ENCODE peak calls at places on chromosome 4, in five cellular contexts. K is astrocyte, J is psoas muscle, F is NT2/D1, M is GM23338. I is an unnamed sample.

GRCh38 chr4:107718351-107718965 is 1.6 kb downstream of the PAPSS1 start:
- DNase-seq in K (peak; percentile 38), F (no peak), M (no peak), J (no peak), I (no peak)

GRCh38 chr4:84691170-84691691 is 108.3 kb downstream of the CDS1 start:
- DNase-seq in F (no peak), M (peak; percentile 16), J (no peak), K (peak; percentile 97), I (no peak)

GRCh38 chr4:103201724-103202123 is 3.6 kb upstream of the CENPE start:
- DNase-seq in F (no peak), J (no peak), M (peak; percentile 4), K (no peak), I (no peak)

GRCh38 chr4:30821891-30822612 is 101.9 kb downstream of the PCDH7 start:
- DNase-seq in F (no peak), J (no peak), K (peak; percentile 95), M (peak; percentile 39), I (no peak)

GRCh38 chr4:112099701-112100289 is 45.5 kb upstream of the FAM241A start:
- DNase-seq in M (peak; percentile 68), F (no peak), J (no peak), K (peak; percentile 39), I (no peak)

GRCh38 chr4:8328866-8329559 is 59.5 kb downstream of the HTRA3 start:
- DNase-seq in M (no peak), J (peak; percentile 43), K (no peak), F (no peak), I (peak; percentile 53)

GRCh38 chr4:29553842-29554241 is 1166.3 kb upstream of the PCDH7 start:
- DNase-seq in F (no peak), K (peak; percentile 12), M (no peak), J (no peak), I (no peak)

GRCh38 chr4:21744046-21744445 is 204.5 kb downstream of the KCNIP4 start:
- DNase-seq in M (no peak), F (no peak), K (no peak), J (no peak), I (no peak)

GRCh38 chr4:102623622-102624021 is 122.5 kb downstream of the NFKB1 start:
- DNase-seq in F (no peak), J (no peak), K (peak; percentile 61), M (peak; percentile 57), I (no peak)

GRCh38 chr4:186859420-186859819 is 135.8 kb upstream of the FAT1 start:
- DNase-seq in M (peak; percentile 23), J (no peak), K (no peak), F (no peak), I (no peak)

GRCh38 chr4:128286474-128287158 is 997 bp downstream of the PGRMC2 start:
- DNase-seq in K (peak; percentile 36), M (peak; percentile 46), J (no peak), F (no peak), I (no peak)

GRCh38 chr4:124455671-124456070 is 256.9 kb downstream of the ANKRD50 start:
- DNase-seq in K (no peak), F (no peak), J (no peak), M (no peak), I (no peak)

GRCh38 chr4:6749340-6750171 is 33.0 kb upstream of the KIAA0232 start:
- DNase-seq in M (no peak), J (peak; percentile 82), F (no peak), K (peak; percentile 33), I (peak; percentile 75)

GRCh38 chr4:41156574-41156973 is 57.8 kb downstream of the APBB2 start:
- DNase-seq in F (no peak), J (no peak), M (no peak), K (peak; percentile 75), I (no peak)

GRCh38 chr4:117085185-117085701 is at the start of gene TRAM1L1:
- DNase-seq in K (peak; percentile 59), F (peak; percentile 15), J (peak; percentile 73), M (peak; percentile 90), I (peak; percentile 72)

GRCh38 chr4:176841730-176842129 is 49.0 kb upstream of the VEGFC start:
- DNase-seq in F (no peak), M (no peak), K (peak; percentile 90), J (no peak), I (no peak)

GRCh38 chr4:55080174-55080865 is 45.1 kb downstream of the KDR start:
- DNase-seq in J (no peak), F (no peak), M (no peak), K (peak; percentile 32), I (no peak)

GRCh38 chr4:88763075-88763474 is 65.4 kb upstream of the NAP1L5 start:
- DNase-seq in J (no peak), M (no peak), K (no peak), F (no peak), I (no peak)

GRCh38 chr4:177673980-177674504 is 231.8 kb upstream of the AGA start:
- DNase-seq in K (no peak), J (no peak), F (no peak), M (peak; percentile 10), I (no peak)

GRCh38 chr4:67713531-67714247 is 12.7 kb upstream of the UBA6 start:
- DNase-seq in M (no peak), F (no peak), K (peak; percentile 45), J (no peak), I (no peak)

GRCh38 chr4:64539234-64539849 is 130.1 kb upstream of the TECRL start:
- DNase-seq in M (peak; percentile 78), K (peak; percentile 31), J (no peak), F (peak; percentile 32), I (no peak)

GRCh38 chr4:11228575-11228974 is 200.1 kb downstream of the HS3ST1 start:
- DNase-seq in F (no peak), K (no peak), M (no peak), J (no peak), I (no peak)

GRCh38 chr4:176393306-176394013 is 73.7 kb downstream of the SPCS3 start:
- DNase-seq in F (no peak), M (peak; percentile 3), K (no peak), J (no peak), I (no peak)

GRCh38 chr4:42501624-42502401 is 104.5 kb downstream of the SHISA3 start:
- DNase-seq in F (peak; percentile 25), K (no peak), M (peak; percentile 39), J (no peak), I (no peak)

GRCh38 chr4:53365121-53365485 is 758 bp downstream of the SCFD2 start:
- DNase-seq in F (no peak), K (no peak), J (no peak), M (peak; percentile 19), I (no peak)

GRCh38 chr4:48746608-48747374 is 33.3 kb downstream of the FRYL start:
- DNase-seq in F (no peak), K (no peak), J (no peak), M (no peak), I (no peak)

GRCh38 chr4:110641218-110641617 is 18.3 kb upstream of the PITX2 start:
- DNase-seq in J (no peak), M (peak; percentile 71), F (no peak), K (no peak), I (no peak)

GRCh38 chr4:168633071-168633470 is 136.2 kb downstream of the PALLD start:
- DNase-seq in F (no peak), K (no peak), M (no peak), J (no peak), I (no peak)

GRCh38 chr4:32147446-32148064 is 1427.4 kb downstream of the PCDH7 start:
- DNase-seq in K (no peak), F (no peak), J (no peak), M (no peak), I (no peak)

GRCh38 chr4:153112071-153112460 is 92.2 kb upstream of the TRIM2 start:
- DNase-seq in F (no peak), K (no peak), J (no peak), M (no peak), I (no peak)

GRCh38 chr4:88159137-88159725 is 792 bp upstream of the ABCG2 start:
- DNase-seq in J (no peak), F (no peak), K (no peak), M (peak; percentile 71), I (no peak)

DNA sequence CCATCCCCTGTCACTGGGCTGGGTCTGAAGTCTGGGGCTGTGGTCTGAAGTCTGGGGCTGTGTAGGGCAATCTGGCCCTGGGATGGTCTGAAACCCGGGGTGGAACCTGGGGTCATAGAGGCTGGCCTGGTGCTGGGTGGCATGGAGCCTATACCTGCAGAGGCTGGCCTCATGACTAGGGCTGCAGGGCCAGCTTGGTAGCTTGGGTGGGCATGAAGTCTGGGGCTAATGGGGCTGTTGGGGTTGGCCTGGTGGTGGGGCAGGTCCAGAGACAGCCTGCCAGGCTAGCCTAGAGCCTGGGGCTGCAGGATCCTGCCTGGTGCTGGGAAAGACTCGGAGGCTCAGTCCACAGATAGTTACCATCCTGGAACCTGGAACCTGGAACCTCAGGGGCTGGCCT is 37.0 kb downstream of the GALNT7 start:
- DNase-seq in K (no peak), F (no peak), M (no peak), J (no peak), I (no peak)
- H3K36me3 ChIP-seq in K (no peaks in the 10 kb centered on the region), F (peaks cover 8% of the 10 kb centered on the region), M (no peaks in the 10 kb centered on the region), J (no peaks in the 10 kb centered on the region), I (no peaks in the 10 kb centered on the region)

DNA sequence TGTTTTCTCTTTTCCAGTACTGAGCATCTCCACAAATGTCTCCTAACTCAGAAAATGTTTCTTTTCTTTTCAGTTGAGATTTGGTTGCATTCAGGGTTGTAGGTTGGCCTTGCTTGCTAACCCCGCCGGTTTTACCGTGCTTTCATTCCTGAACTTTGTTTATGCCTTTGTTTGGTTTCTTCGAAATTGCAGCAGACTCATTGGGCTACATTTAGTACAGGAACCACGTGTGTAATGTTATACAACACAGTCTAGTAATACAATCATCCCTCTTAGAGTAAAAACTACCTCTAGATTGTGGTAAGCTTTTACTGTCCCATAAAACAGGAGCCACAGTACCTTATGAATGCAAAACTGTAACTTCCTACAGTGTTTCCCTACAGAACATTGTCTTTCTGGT is 57.9 kb downstream of the CCKAR start:
- DNase-seq in J (no peak), K (no peak), F (no peak), M (no peak), I (no peak)
- H3K36me3 ChIP-seq in J (peaks cover 63% of the 10 kb centered on the region), K (peaks cover 22% of the 10 kb centered on the region), F (peaks cover 71% of the 10 kb centered on the region), M (peaks cover 45% of the 10 kb centered on the region), I (no peaks in the 10 kb centered on the region)

GRCh38 chr4:2649604-2650114 is 106.5 kb downstream of the TNIP2 start:
- DNase-seq in K (no peak), J (no peak), F (no peak), M (no peak), I (peak; percentile 20)
- H3K36me3 ChIP-seq in K (peaks cover 18% of the 10 kb centered on the region), J (peaks cover 68% of the 10 kb centered on the region), F (peaks cover 68% of the 10 kb centered on the region), M (peaks cover 14% of the 10 kb centered on the region), I (peaks cover 72% of the 10 kb centered on the region)

GRCh38 chr4:1902243-1902642 is 31.1 kb downstream of the NSD2 start:
- DNase-seq in J (no peak), K (no peak), F (no peak), M (no peak), I (no peak)
- H3K36me3 ChIP-seq in J (peaks cover 52% of the 10 kb centered on the region), K (peaks cover 20% of the 10 kb centered on the region), F (peaks cover 65% of the 10 kb centered on the region), M (peaks cover 19% of the 10 kb centered on the region), I (no peaks in the 10 kb centered on the region)

GRCh38 chr4:188439641-188440311 is 300.5 kb downstream of the TRIML1 start:
- DNase-seq in M (no peak), K (no peak), F (no peak), J (no peak), I (no peak)
- H3K36me3 ChIP-seq in M (no peaks in the 10 kb centered on the region), K (no peaks in the 10 kb centered on the region), F (no peaks in the 10 kb centered on the region), J (no peaks in the 10 kb centered on the region), I (no peaks in the 10 kb centered on the region)

DNA sequence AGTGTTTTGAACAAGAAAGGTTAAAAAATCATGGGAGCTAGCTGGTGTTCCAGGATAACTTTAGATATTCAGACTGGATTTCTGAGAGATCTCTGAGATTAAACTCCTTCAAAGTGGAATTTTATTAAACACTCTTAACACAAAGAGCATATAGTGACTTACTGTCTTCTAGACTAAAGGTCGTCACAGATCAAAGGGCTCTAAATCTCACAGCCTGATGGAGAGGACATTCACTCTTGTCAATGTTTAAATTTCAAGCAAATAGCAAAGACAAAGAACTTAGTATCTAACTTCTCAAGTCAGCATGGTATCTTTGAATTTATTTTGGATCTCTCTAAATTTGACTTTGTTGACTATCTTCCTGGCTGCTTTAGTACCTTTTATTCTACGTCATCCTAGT is 53.7 kb upstream of the NUDT6 start:
- DNase-seq in J (no peak), K (no peak), F (no peak), M (no peak), I (no peak)
- H3K36me3 ChIP-seq in J (peaks cover 28% of the 10 kb centered on the region), K (peaks cover 4% of the 10 kb centered on the region), F (peaks cover 25% of the 10 kb centered on the region), M (peaks cover 27% of the 10 kb centered on the region), I (no peaks in the 10 kb centered on the region)

I was measured in sigmoid colon.